ENCODE peak calls at places on chromosomes 5 and 9, in seven cellular contexts. K is uterus; W is AG10803; L is heart left ventricle; A is HFF-Myc; P is IMR-90; S is CD8-positive, alpha-beta T cell. O is an unnamed sample.

GRCh38 chr9:127867356-127868277 is 9.9 kb downstream of the AK1 start:
- DNase-seq in K (no peak), W (no peak), L (peak; percentile 64), A (no peak), P (no peak), S (no peak), O (no peak)

GRCh38 chr5:32307769-32308194 is 5.0 kb downstream of the MTMR12 start:
- DNase-seq in K (no peak), W (no peak), L (no peak), A (no peak), P (no peak), S (no peak), O (no peak)

GRCh38 chr5:61790678-61791077 is 458.6 kb downstream of the ZSWIM6 start:
- DNase-seq in K (no peak), W (no peak), L (no peak), A (no peak), P (no peak), S (no peak), O (no peak)

GRCh38 chr9:86488794-86489193 is 134.6 kb upstream of the TUT7 start:
- DNase-seq in K (no peak), W (no peak), L (no peak), A (no peak), P (no peak), S (no peak), O (no peak)

GRCh38 chr5:24073097-24073496 is 565.7 kb downstream of the PRDM9 start:
- DNase-seq in K (no peak), W (no peak), L (no peak), A (no peak), P (no peak), S (no peak), O (no peak)

GRCh38 chr9:21030389-21031035 is 928 bp downstream of the HACD4 start:
- DNase-seq in K (no peak), W (peak; percentile 72), L (no peak), A (peak; percentile 31), P (peak; percentile 12), S (no peak), O (no peak)

GRCh38 chr5:38438757-38439156 is 117.7 kb downstream of the LIFR start:
- DNase-seq in K (no peak), W (no peak), L (no peak), A (no peak), P (no peak), S (no peak), O (no peak)

GRCh38 chr5:179837076-179838011 is 16.6 kb downstream of the SQSTM1 start:
- DNase-seq in K (no peak), W (no peak), L (no peak), A (no peak), P (no peak), S (no peak), O (no peak)

GRCh38 chr9:93585695-93586094 is 9.3 kb downstream of the PHF2 start:
- DNase-seq in K (no peak), W (no peak), L (no peak), A (no peak), P (no peak), S (peak; percentile 13), O (no peak)

GRCh38 chr5:92769986-92770385 is 811.0 kb downstream of the NR2F1-AS1 start:
- DNase-seq in K (no peak), W (peak; percentile 25), L (no peak), A (no peak), P (peak; percentile 86), S (no peak), O (peak; percentile 64)

GRCh38 chr9:130831077-130831476 is 4.0 kb upstream of the ABL1 start:
- DNase-seq in K (no peak), W (no peak), L (no peak), A (no peak), P (no peak), S (no peak), O (no peak)

GRCh38 chr5:109273594-109273993 is 136.2 kb downstream of the PJA2 start:
- DNase-seq in K (no peak), W (no peak), L (no peak), A (no peak), P (no peak), S (no peak), O (no peak)

GRCh38 chr5:61407706-61408105 is 75.6 kb downstream of the ZSWIM6 start:
- DNase-seq in K (no peak), W (no peak), L (no peak), A (no peak), P (no peak), S (no peak), O (no peak)

GRCh38 chr9:35599763-35600604 is 5.1 kb upstream of the TESK1 start:
- DNase-seq in K (no peak), W (no peak), L (no peak), A (no peak), P (no peak), S (no peak), O (no peak)

GRCh38 chr9:75448281-75448680 is 360.0 kb downstream of the OSTF1 start:
- DNase-seq in K (no peak), W (peak; percentile 1), L (no peak), A (no peak), P (no peak), S (no peak), O (no peak)

GRCh38 chr9:106953166-106953565 is 90.2 kb downstream of the ZNF462 start:
- DNase-seq in K (no peak), W (peak; percentile 85), L (no peak), A (no peak), P (peak; percentile 88), S (no peak), O (no peak)

GRCh38 chr9:97986466-97986865 is 3.3 kb downstream of the ANP32B start:
- DNase-seq in K (no peak), W (no peak), L (no peak), A (no peak), P (no peak), S (no peak), O (no peak)
- TF ChIP-seq CTCF in K (no peak), W (no peak), L (no peak), A (no peak), P (no peak), S (no peak), O (no peak)

DNA sequence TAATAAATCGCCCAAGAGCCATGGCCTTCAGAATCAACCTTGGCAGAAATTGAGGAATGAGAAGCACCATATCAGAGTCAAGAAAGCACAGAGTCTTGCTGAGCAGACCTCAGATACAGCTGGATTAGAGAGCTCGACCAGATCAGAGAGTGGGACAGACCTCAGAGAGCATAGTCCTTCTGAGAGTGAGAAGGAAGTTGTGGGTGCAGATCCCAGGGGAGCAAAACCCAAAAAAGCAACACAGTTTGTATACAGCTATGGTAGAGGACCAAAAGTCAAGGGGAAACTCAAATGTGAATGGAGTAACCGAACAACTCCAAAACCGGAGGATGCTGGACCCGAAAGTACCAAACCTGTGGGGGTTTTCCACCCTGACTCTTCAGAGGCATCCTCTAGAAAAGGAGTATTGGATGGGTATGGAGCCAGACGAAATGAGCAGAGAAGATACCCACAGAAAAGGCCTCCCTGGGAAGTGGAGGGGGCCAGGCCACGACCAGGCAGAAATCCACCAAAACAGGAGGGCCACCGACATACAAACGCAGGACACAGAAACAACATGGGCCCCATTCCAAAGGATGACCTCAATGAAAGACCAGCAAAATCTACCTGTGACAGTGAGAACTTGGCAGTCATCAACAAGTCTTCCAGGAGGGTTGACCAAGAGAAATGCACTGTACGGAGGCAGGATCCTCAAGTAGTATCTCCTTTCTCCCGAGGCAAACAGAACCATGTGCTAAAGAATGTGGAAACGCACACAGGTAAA is 4.5 kb downstream of the NFX1 start:
- DNase-seq in K (no peak), W (no peak), L (no peak), A (no peak), P (no peak), S (no peak), O (no peak)
- H3K4me3 ChIP-seq in K (no peak overlapping the region), W (no peak overlapping the region), L (no peak overlapping the region), A (no peak overlapping the region), P (no peak overlapping the region), S (no peak overlapping the region), O (no peak overlapping the region)

GRCh38 chr5:127938746-127939145 is 144.8 kb upstream of the SLC12A2 start:
- DNase-seq in K (no peak), W (no peak), L (no peak), A (no peak), P (no peak), S (no peak), O (no peak)
- TF ChIP-seq CTCF in K (no peak), W (no peak), L (no peak), A (no peak), P (no peak), S (no peak), O (no peak)

GRCh38 chr9:113809192-113809482 is 67.0 kb upstream of the ZNF618 start:
- DNase-seq in K (no peak), W (no peak), L (no peak), A (no peak), P (no peak), S (no peak), O (no peak)

GRCh38 chr9:113805753-113806152 is 70.4 kb upstream of the ZNF618 start:
- DNase-seq in K (no peak), W (no peak), L (no peak), A (no peak), P (no peak), S (no peak), O (no peak)

GRCh38 chr9:113808391-113809191 is 67.5 kb upstream of the ZNF618 start:
- DNase-seq in K (peak; percentile 58), W (peak; percentile 84), L (peak; percentile 32), A (peak; percentile 20), P (peak; percentile 83), S (no peak), O (peak; percentile 34)

GRCh38 chr9:113803811-113804589 is 72.1 kb upstream of the ZNF618 start:
- DNase-seq in K (no peak), W (peak; percentile 29), L (no peak), A (no peak), P (no peak), S (no peak), O (no peak)

GRCh38 chr9:113807173-113808061 is 68.7 kb upstream of the ZNF618 start:
- DNase-seq in K (peak; percentile 57), W (peak; percentile 55), L (peak; percentile 28), A (peak; percentile 31), P (peak; percentile 60), S (peak; percentile 54), O (no peak)
- H3K4me3 ChIP-seq in K (no peak overlapping the region), W (peak overlapping the region; percentile 49), L (peak overlapping the region; percentile 7), A (no peak overlapping the region), P (no peak overlapping the region), S (no peak overlapping the region), O (peak overlapping the region; percentile 33)

GRCh38 chr9:117645245-117645636 is 59.0 kb upstream of the TLR4 start:
- DNase-seq in K (no peak), W (peak; percentile 2), L (no peak), A (no peak), P (no peak), S (no peak), O (no peak)
- TF ChIP-seq CTCF in K (no peak), W (no peak), L (no peak), A (no peak), P (no peak), S (no peak), O (no peak)

GRCh38 chr9:27110181-27110580 is 1.2 kb downstream of the TEK start:
- DNase-seq in K (no peak), W (no peak), L (no peak), A (no peak), P (no peak), S (no peak), O (no peak)
- H3K4me3 ChIP-seq in K (no peak overlapping the region), W (no peak overlapping the region), L (peak overlapping the region; percentile 56), A (no peak overlapping the region), P (peak overlapping the region; percentile 55), S (no peak overlapping the region), O (no peak overlapping the region)

O was measured in AG04449.